ENCODE peak calls at places on chromosomes 11 and 22, in six cellular contexts. S is trophoblast cell, D is H1, Q is neuronal stem cell, A is mesenchymal stem cell, P is IMR-90. K is an unnamed sample.
A peak's percentile ranks its signal among the peaks of the same experiment; 100 is the strongest.

GRCh38 chr11:56799691-56800090 is 51.2 kb upstream of the OR9G4 start:
- DNase-seq in Q (no peak), P (no peak), A (no peak), D (no peak), S (no peak), K (no peak)

GRCh38 chr11:110095554-110095953 is 2.4 kb downstream of the ZC3H12C start:
- DNase-seq in D (no peak), Q (no peak), P (no peak), A (no peak), S (no peak), K (no peak)

GRCh38 chr11:116396332-116396731 is 376.5 kb downstream of the BUD13 start:
- DNase-seq in S (no peak), P (no peak), Q (no peak), D (no peak), A (no peak), K (no peak)

GRCh38 chr11:102138677-102139076 is 28.4 kb downstream of the YAP1 start:
- DNase-seq in A (peak; percentile 85), D (no peak), S (peak; percentile 76), P (peak; percentile 92), Q (no peak), K (no peak)

GRCh38 chr11:119551726-119552510 is 128.9 kb upstream of the THY1 start:
- DNase-seq in A (no peak), Q (no peak), P (no peak), D (peak; percentile 19), S (peak; percentile 19), K (no peak)

GRCh38 chr11:76810151-76810853 is 27.1 kb downstream of the TSKU start:
- DNase-seq in S (peak; percentile 38), A (peak; percentile 54), D (no peak), P (no peak), Q (no peak), K (no peak)

GRCh38 chr11:125166347-125166841 is 1.8 kb downstream of the PKNOX2 start:
- DNase-seq in P (no peak), D (peak; percentile 64), Q (peak; percentile 24), A (peak; percentile 44), S (no peak), K (peak; percentile 60)

GRCh38 chr11:11265994-11266606 is 87.0 kb downstream of the CSNK2A3 start:
- DNase-seq in P (peak; percentile 3), Q (peak; percentile 42), A (no peak), S (peak; percentile 83), D (peak; percentile 94), K (peak; percentile 79)

GRCh38 chr11:518463-519202 is 11.6 kb upstream of the RNH1 start:
- DNase-seq in S (peak; percentile 98), A (peak; percentile 94), P (peak; percentile 89), D (peak; percentile 93), Q (peak; percentile 63), K (peak; percentile 87)

GRCh38 chr11:47467372-47467771 is 18.4 kb upstream of the RAPSN start:
- DNase-seq in P (no peak), S (no peak), A (no peak), D (no peak), Q (no peak), K (no peak)

GRCh38 chr22:46087816-46088277 is 62.5 kb upstream of the PPARA start:
- DNase-seq in P (peak; percentile 86), Q (no peak), D (no peak), S (no peak), A (peak; percentile 22), K (no peak)

GRCh38 chr22:37561209-37562048 is 1.1 kb downstream of the CDC42EP1 start:
- DNase-seq in D (peak; percentile 99), P (peak; percentile 86), A (peak; percentile 88), Q (peak; percentile 79), S (peak; percentile 94), K (peak; percentile 89)
- H3K4ac ChIP-seq in D (peak overlapping the region; percentile 98), P (peak overlapping the region; percentile 95), A (peak overlapping the region; percentile 76), Q (peak overlapping the region; percentile 86), S (peak overlapping the region; percentile 99), K (peak overlapping the region; percentile 91)

GRCh38 chr11:14109742-14110141 is 147.2 kb downstream of the SPON1 start:
- DNase-seq in A (no peak), S (no peak), P (no peak), Q (no peak), D (no peak), K (no peak)
- H2AFZ ChIP-seq in A (no peak overlapping the region), S (no peak overlapping the region), P (no peak overlapping the region), Q (no peak overlapping the region), D (no peak overlapping the region), K (no peak overlapping the region)

GRCh38 chr11:130601141-130601540 is 152.7 kb downstream of the ADAMTS15 start:
- DNase-seq in Q (no peak), P (peak; percentile 90), D (peak; percentile 52), S (peak; percentile 15), A (peak; percentile 92), K (peak; percentile 53)
- H3K4ac ChIP-seq in Q (no peak overlapping the region), P (peak overlapping the region; percentile 93), D (no peak overlapping the region), S (no peak overlapping the region), A (no peak overlapping the region), K (no peak overlapping the region)

GRCh38 chr11:118247041-118247440 is 5.1 kb downstream of the MPZL3 start:
- DNase-seq in D (no peak), P (no peak), A (no peak), S (no peak), Q (no peak), K (no peak)

GRCh38 chr11:118251858-118252652 is at the start of gene MPZL3:
- DNase-seq in A (peak; percentile 26), P (peak; percentile 44), Q (peak; percentile 69), D (peak; percentile 87), S (peak; percentile 87), K (peak; percentile 92)

GRCh38 chr11:118258410-118258809 is 5.7 kb downstream of the MPZL2 start:
- DNase-seq in D (no peak), P (no peak), S (no peak), Q (no peak), A (no peak), K (no peak)

GRCh38 chr11:118252688-118253087 is 523 bp upstream of the MPZL3 start:
- DNase-seq in P (no peak), A (no peak), D (no peak), Q (no peak), S (no peak), K (no peak)
- H2AFZ ChIP-seq in P (no peak overlapping the region), A (no peak overlapping the region), D (peak overlapping the region; percentile 98), Q (peak overlapping the region; percentile 98), S (no peak overlapping the region), K (no peak overlapping the region)

GRCh38 chr11:124115782-124116616 is 749 bp downstream of the VWA5A start:
- DNase-seq in P (no peak), Q (no peak), D (peak; percentile 53), S (peak; percentile 29), A (no peak), K (peak; percentile 73)

GRCh38 chr11:124123587-124123986 is 8.3 kb downstream of the VWA5A start:
- DNase-seq in A (no peak), P (no peak), S (no peak), Q (no peak), D (no peak), K (peak; percentile 34)

GRCh38 chr11:124122123-124122522 is 6.9 kb downstream of the VWA5A start:
- DNase-seq in Q (no peak), S (no peak), P (no peak), D (no peak), A (no peak), K (no peak)

GRCh38 chr11:124114942-124115781 is at the start of gene VWA5A:
- DNase-seq in A (peak; percentile 93), Q (peak; percentile 44), D (peak; percentile 70), P (peak; percentile 86), S (peak; percentile 91), K (peak; percentile 83)

DNA sequence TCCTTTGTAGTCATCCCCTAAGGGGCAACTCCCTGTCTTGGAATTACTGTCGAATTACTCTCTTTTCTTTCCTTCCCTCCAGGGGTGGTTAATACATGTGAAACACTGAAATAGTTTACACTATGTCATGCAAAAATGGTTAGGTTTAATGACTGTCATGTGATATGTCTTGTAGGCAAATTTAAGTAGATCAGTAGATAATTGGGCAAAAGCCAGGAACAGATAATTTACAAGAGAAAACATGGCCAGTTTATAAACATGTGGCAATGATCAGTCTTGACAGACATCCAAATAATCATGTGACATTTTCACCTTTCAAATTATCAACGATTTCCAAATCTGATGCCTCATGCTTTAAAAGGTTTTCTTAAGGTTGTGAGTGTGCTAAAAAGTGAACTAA is 3.9 kb downstream of the VWA5A start:
- DNase-seq in S (no peak), Q (no peak), D (no peak), A (no peak), P (no peak), K (no peak)
- H3K4ac ChIP-seq in S (no peak overlapping the region), Q (no peak overlapping the region), D (no peak overlapping the region), A (no peak overlapping the region), P (no peak overlapping the region), K (no peak overlapping the region)

DNA sequence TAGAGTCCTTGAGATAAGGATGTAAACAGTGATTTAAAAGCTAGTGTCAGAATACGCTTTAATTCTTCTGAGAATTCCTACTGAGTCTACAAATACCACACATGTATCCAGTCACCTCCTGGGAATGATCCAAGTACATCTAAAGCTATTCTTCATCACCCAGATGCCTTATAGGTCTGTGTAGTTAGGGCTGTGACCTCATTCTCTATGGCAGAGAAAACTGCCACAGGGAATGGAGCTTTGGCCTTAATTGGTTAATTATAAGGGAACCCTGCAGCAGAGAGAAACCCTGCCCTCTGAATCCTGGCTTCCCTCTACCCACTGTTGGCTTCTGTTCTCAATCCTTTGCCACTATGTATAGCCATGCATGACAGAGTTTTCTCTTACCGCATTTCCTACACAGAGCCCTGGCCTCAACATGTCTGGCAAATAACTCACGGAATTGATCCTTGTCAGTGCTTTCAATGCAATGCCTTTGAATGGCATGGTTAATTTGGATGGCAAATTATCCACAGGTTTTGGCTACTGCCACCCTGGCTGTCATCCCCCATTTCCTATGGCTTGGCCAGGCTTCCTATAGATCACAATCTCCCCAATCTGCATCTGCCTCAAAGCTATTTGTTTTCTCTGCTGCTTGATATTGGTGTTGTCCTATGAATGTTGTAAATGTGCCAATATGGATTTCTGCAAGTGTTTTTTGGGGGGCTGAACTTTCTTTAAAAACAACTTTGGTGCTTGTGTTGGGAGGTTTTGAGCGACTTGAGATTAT is 2.9 kb downstream of the DIXDC1 start:
- DNase-seq in D (no peak), S (peak; percentile 49), Q (no peak), A (peak; percentile 76), P (peak; percentile 94), K (no peak)
- H2AFZ ChIP-seq in D (no peak overlapping the region), S (no peak overlapping the region), Q (no peak overlapping the region), A (no peak overlapping the region), P (no peak overlapping the region), K (no peak overlapping the region)

GRCh38 chr11:45180888-45181594 is 34.6 kb downstream of the PRDM11 start:
- DNase-seq in A (peak; percentile 80), P (peak; percentile 41), S (peak; percentile 21), Q (peak; percentile 38), D (no peak), K (peak; percentile 69)
- H3K4ac ChIP-seq in A (peak overlapping the region; percentile 18), P (peak overlapping the region; percentile 15), S (peak overlapping the region; percentile 37), Q (peak overlapping the region; percentile 91), D (no peak overlapping the region), K (no peak overlapping the region)